ENCODE peak calls at places on chromosomes 11 and 22, in six cellular contexts. R, D, Y, O, I and L are unnamed samples.

GRCh38 chr11:34840736-34841386 is 75.3 kb downstream of the APIP start:
- DNase-seq in R (no peak), D (peak; percentile 67), Y (no peak), O (no peak), I (peak; percentile 35), L (peak; percentile 85)

GRCh38 chr11:70531281-70532065 is 133.1 kb downstream of the CTTN start:
- DNase-seq in R (no peak), D (no peak), Y (no peak), O (no peak), I (no peak), L (no peak)

GRCh38 chr22:32531228-32531627 is 56.6 kb downstream of the FBXO7 start:
- DNase-seq in R (no peak), D (no peak), Y (no peak), O (no peak), I (peak; percentile 33), L (no peak)

GRCh38 chr22:39185601-39186012 is 33.1 kb upstream of the CBX7 start:
- DNase-seq in R (peak; percentile 67), D (no peak), Y (no peak), O (no peak), I (peak; percentile 98), L (no peak)

GRCh38 chr11:27203077-27203476 is 159.9 kb downstream of the CCDC34 start:
- DNase-seq in R (no peak), D (no peak), Y (no peak), O (no peak), I (no peak), L (no peak)

GRCh38 chr11:120127236-120127635 is 10.7 kb downstream of the TRIM29 start:
- DNase-seq in R (peak; percentile 14), D (no peak), Y (no peak), O (no peak), I (no peak), L (no peak)

GRCh38 chr11:127624455-127624854 is 623.9 kb upstream of the KIRREL3 start:
- DNase-seq in R (no peak), D (no peak), Y (no peak), O (no peak), I (peak; percentile 4), L (no peak)

GRCh38 chr22:43310311-43310710 is 32.9 kb downstream of the SCUBE1 start:
- DNase-seq in R (no peak), D (no peak), Y (no peak), O (peak; percentile 16), I (no peak), L (no peak)

GRCh38 chr11:128552783-128553661 is 34.3 kb downstream of the ETS1 start:
- DNase-seq in R (no peak), D (peak; percentile 97), Y (no peak), O (peak; percentile 21), I (peak; percentile 85), L (peak; percentile 84)

GRCh38 chr11:96607890-96608558 is 218.2 kb downstream of the JRKL start:
- DNase-seq in R (no peak), D (no peak), Y (no peak), O (no peak), I (peak; percentile 1), L (peak; percentile 47)

GRCh38 chr11:48001438-48002021 is 21.2 kb downstream of the PTPRJ start:
- DNase-seq in R (no peak), D (peak; percentile 75), Y (peak; percentile 64), O (peak; percentile 90), I (peak; percentile 73), L (no peak)

GRCh38 chr11:61439615-61440014 is 9.7 kb downstream of the SDHAF2 start:
- DNase-seq in R (no peak), D (no peak), Y (no peak), O (no peak), I (no peak), L (no peak)

GRCh38 chr11:6320411-6321207 is at the start of gene CAVIN3:
- DNase-seq in R (peak; percentile 78), D (no peak), Y (no peak), O (peak; percentile 87), I (peak; percentile 97), L (peak; percentile 15)

GRCh38 chr11:106077609-106078517 is at the start of gene AASDHPPT:
- DNase-seq in R (no peak), D (peak; percentile 53), Y (no peak), O (peak; percentile 68), I (peak; percentile 70), L (peak; percentile 53)

GRCh38 chr11:31645747-31646146 is 136.2 kb downstream of the ELP4 start:
- DNase-seq in R (no peak), D (no peak), Y (peak; percentile 41), O (peak; percentile 89), I (peak; percentile 90), L (no peak)

GRCh38 chr11:29243616-29244015 is 773.2 kb downstream of the KCNA4 start:
- DNase-seq in R (no peak), D (no peak), Y (no peak), O (no peak), I (peak; percentile 8), L (no peak)

GRCh38 chr11:85776951-85777602 is 33.9 kb downstream of the SYTL2 start:
- DNase-seq in R (no peak), D (no peak), Y (no peak), O (no peak), I (no peak), L (no peak)

GRCh38 chr11:72838691-72839305 is 24.6 kb downstream of the ATG16L2 start:
- DNase-seq in R (no peak), D (no peak), Y (no peak), O (peak; percentile 28), I (peak; percentile 65), L (no peak)

GRCh38 chr11:122319842-122320555 is 204.0 kb upstream of the BLID start:
- DNase-seq in R (no peak), D (no peak), Y (no peak), O (no peak), I (no peak), L (peak; percentile 38)

DNA sequence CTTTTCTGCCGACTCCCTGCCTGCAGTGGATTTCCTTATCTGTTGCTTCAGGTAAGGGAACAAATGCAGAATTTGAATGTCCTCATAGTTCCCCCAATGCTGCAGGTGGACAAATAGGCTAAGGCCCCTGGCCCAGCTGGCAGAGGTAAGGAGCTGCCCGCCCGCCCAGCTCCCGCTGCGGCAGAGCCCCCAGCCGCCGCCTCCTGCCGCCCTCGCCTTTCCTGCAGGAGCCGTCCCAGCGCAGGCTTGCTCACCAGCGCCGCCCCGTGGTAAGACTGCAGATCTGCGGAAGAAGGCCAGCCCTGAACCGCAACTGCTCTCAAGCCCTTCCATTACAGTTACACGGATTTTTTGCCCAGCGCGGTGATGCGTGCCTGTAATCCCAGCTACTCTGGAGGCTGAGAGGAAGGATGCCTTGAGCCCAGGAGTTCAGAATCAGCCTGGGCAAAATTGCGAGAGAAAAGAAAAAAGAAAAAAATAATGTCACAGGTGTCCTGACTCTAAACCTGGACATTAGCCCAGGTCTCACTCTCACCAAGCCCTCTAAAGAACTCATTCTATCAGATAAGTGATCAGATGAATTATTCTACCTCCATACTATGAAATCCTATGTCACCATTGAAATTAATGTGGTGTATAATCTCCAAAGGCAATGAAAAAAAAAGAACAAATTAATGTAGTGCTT is 51.2 kb upstream of the EMID1 start:
- DNase-seq in R (peak; percentile 86), D (peak; percentile 54), Y (no peak), O (peak; percentile 58), I (peak; percentile 75), L (peak; percentile 82)
- H3K4me3 ChIP-seq in R (peak overlapping the region; percentile 31), D (no peak overlapping the region), Y (no peak overlapping the region), O (no peak overlapping the region), I (no peak overlapping the region), L (no peak overlapping the region)

DNA sequence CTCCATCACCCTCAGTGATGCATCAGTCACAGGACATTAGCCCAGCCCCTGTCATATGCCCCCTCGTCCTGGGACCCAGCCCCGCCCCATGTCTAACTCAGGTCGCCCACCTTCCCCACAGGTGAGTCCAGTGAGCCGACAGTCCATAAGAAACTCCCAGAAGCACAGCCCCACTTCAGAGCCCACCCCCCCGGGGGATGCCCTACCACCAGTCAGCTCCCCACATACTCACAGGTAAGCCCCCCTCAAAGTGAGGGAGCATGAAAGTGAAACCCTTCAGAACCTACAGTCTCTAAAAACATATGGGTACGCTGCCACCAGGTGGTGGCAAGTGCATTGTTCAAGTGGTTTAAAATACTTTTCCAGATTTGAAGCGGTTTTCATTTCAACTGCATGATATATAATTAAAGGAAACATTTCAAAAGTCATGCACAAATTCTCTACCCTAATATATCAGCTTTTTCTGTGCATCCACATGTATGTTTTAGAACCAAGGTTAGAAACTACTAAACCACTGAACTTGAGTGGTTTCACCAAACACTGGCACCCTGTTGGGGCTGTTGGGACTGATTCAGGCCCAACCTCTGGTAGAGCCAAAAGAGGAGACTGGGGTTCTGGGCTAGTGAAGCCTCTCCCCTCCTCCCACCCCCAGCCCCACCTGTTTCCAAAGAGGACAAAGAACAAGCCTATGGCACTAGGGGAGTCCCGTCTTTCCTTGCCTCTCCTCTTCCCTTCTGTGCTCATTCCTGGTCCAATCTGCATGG is 17.3 kb downstream of the EPS8L2 start:
- DNase-seq in R (peak; percentile 52), D (peak; percentile 76), Y (no peak), O (peak; percentile 63), I (peak; percentile 68), L (peak; percentile 72)
- H3K4me3 ChIP-seq in R (no peak overlapping the region), D (peak overlapping the region; percentile 48), Y (no peak overlapping the region), O (no peak overlapping the region), I (no peak overlapping the region), L (no peak overlapping the region)

GRCh38 chr11:849951-850776 is 7.5 kb downstream of the TSPAN4 start:
- DNase-seq in R (no peak), D (no peak), Y (no peak), O (no peak), I (no peak), L (no peak)
- H3K4me3 ChIP-seq in R (peak overlapping the region; percentile 40), D (no peak overlapping the region), Y (peak overlapping the region; percentile 48), O (peak overlapping the region; percentile 44), I (no peak overlapping the region), L (no peak overlapping the region)

DNA sequence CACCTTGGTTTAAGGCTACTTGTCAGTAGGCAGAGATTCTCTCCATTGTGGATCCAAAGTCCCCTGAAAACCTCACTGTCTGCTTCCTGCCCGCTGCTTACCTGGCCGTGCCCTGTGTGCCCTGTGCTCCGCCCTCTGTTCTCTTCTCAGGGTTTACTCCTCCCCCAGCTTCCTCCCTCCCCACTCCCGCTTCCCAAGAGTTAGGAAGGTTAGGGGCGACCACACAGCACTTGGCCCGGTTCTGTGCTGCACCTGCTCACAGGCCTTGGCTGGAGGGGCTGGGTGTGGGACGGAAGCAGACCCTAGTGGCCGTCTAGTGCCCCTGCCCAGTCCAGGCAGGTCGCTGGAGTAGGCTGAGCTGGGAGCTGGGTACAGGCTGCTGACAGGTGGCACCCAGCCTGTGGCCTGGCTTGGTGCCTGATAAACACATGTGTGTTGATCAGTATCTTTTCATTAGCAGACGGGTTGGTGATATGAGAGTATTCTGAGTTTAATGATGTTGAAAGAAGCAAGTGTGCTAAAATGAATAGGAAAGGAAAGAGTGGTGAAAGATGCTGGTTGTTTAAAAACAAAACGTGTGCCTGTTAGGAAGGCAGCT is 40.5 kb downstream of the GRAMD4 start:
- DNase-seq in R (no peak), D (no peak), Y (no peak), O (no peak), I (no peak), L (no peak)
- H3K4me3 ChIP-seq in R (no peak overlapping the region), D (no peak overlapping the region), Y (no peak overlapping the region), O (no peak overlapping the region), I (no peak overlapping the region), L (no peak overlapping the region)